ENCODE peak calls at places on chromosomes 13 and 19, in four cellular contexts. B, Z, J and O are unnamed samples.

GRCh38 chr19:38793186-38793585 is 4.2 kb downstream of the LGALS7B start:
- DNase-seq in B (no peak), Z (no peak), J (no peak), O (no peak)

GRCh38 chr13:73417012-73417615 is 358.3 kb downstream of the KLF5 start:
- DNase-seq in B (peak), Z (peak), J (peak), O (peak)

GRCh38 chr19:38394488-38394887 is 6.0 kb downstream of the SPRED3 start:
- DNase-seq in B (no peak), Z (no peak), J (peak), O (no peak)

GRCh38 chr13:79455331-79455730 is 25.6 kb upstream of the NDFIP2 start:
- DNase-seq in B (no peak), Z (no peak), J (no peak), O (no peak)

GRCh38 chr13:97905517-97905916 is 48.0 kb upstream of the IPO5 start:
- DNase-seq in B (no peak), Z (no peak), J (no peak), O (no peak)

GRCh38 chr13:26457212-26457611 is 100.3 kb upstream of the WASF3 start:
- DNase-seq in B (no peak), Z (no peak), J (no peak), O (no peak)

GRCh38 chr19:8580710-8581281 is 3.6 kb upstream of the MYO1F start:
- DNase-seq in B (peak), Z (peak), J (peak), O (peak)

GRCh38 chr13:43284162-43284561 is 260.8 kb downstream of the DNAJC15 start:
- DNase-seq in B (no peak), Z (no peak), J (no peak), O (no peak)

GRCh38 chr19:1860133-1860775 is 3.1 kb downstream of the KLF16 start:
- DNase-seq in B (peak), Z (peak), J (peak), O (no peak)

GRCh38 chr13:113629814-113630213 is 28.2 kb downstream of the ATP4B start:
- DNase-seq in B (no peak), Z (no peak), J (no peak), O (no peak)

GRCh38 chr13:51764184-51765141 is 39.5 kb downstream of the DHRS12 start:
- DNase-seq in B (no peak), Z (no peak), J (peak), O (no peak)

GRCh38 chr19:33832633-33833032 is 36.0 kb downstream of the KCTD15 start:
- DNase-seq in B (no peak), Z (no peak), J (no peak), O (no peak)

GRCh38 chr13:27130223-27131015 is 41.2 kb downstream of the USP12 start:
- DNase-seq in B (no peak), Z (no peak), J (no peak), O (no peak)

GRCh38 chr13:104635879-104636278 is 1569.7 kb upstream of the SLC10A2 start:
- DNase-seq in B (no peak), Z (no peak), J (no peak), O (no peak)

GRCh38 chr19:30047355-30047895 is 105.4 kb downstream of the URI1 start:
- DNase-seq in B (no peak), Z (no peak), J (no peak), O (no peak)

GRCh38 chr13:100029930-100030329 is 48.3 kb downstream of the ZIC2 start:
- DNase-seq in B (no peak), Z (no peak), J (no peak), O (no peak)

GRCh38 chr13:23500858-23501257 is 67.4 kb upstream of the SACS start:
- DNase-seq in B (no peak), Z (no peak), J (no peak), O (no peak)

GRCh38 chr19:32630338-32630737 is 44.6 kb downstream of the ANKRD27 start:
- DNase-seq in B (peak), Z (no peak), J (no peak), O (no peak)

GRCh38 chr13:24741016-24741662 is 22.8 kb upstream of the RNF17 start:
- DNase-seq in B (no peak), Z (peak), J (peak), O (no peak)

GRCh38 chr13:53782400-53783030 is 753.9 kb downstream of the OLFM4 start:
- DNase-seq in B (peak), Z (peak), J (peak), O (no peak)

GRCh38 chr13:27037571-27037970 is 134.0 kb downstream of the USP12 start:
- DNase-seq in B (no peak), Z (no peak), J (no peak), O (no peak)

GRCh38 chr13:99800951-99801350 is 170.6 kb downstream of the ZIC5 start:
- DNase-seq in B (no peak), Z (no peak), J (no peak), O (no peak)

GRCh38 chr13:20106751-20107150 is 54.1 kb downstream of the GJA3 start:
- DNase-seq in B (peak), Z (no peak), J (no peak), O (no peak)

GRCh38 chr13:110850840-110851239 is 64.0 kb downstream of the ANKRD10 start:
- DNase-seq in B (no peak), Z (no peak), J (no peak), O (no peak)

GRCh38 chr19:2055871-2056809 is 5.1 kb upstream of the MKNK2 start:
- DNase-seq in B (peak), Z (peak), J (no peak), O (peak)

GRCh38 chr13:50712882-50713281 is 130.6 kb downstream of the DLEU7 start:
- DNase-seq in B (no peak), Z (no peak), J (no peak), O (no peak)

GRCh38 chr13:102289606-102290005 is 112.2 kb downstream of the FGF14 start:
- DNase-seq in B (no peak), Z (no peak), J (no peak), O (no peak)

GRCh38 chr13:112150352-112150751 is 83.4 kb downstream of the SOX1 start:
- DNase-seq in B (no peak), Z (no peak), J (no peak), O (no peak)
- TF ChIP-seq ELF1 in B (no peak), Z (no peak), J (no peak), O (no peak)

DNA sequence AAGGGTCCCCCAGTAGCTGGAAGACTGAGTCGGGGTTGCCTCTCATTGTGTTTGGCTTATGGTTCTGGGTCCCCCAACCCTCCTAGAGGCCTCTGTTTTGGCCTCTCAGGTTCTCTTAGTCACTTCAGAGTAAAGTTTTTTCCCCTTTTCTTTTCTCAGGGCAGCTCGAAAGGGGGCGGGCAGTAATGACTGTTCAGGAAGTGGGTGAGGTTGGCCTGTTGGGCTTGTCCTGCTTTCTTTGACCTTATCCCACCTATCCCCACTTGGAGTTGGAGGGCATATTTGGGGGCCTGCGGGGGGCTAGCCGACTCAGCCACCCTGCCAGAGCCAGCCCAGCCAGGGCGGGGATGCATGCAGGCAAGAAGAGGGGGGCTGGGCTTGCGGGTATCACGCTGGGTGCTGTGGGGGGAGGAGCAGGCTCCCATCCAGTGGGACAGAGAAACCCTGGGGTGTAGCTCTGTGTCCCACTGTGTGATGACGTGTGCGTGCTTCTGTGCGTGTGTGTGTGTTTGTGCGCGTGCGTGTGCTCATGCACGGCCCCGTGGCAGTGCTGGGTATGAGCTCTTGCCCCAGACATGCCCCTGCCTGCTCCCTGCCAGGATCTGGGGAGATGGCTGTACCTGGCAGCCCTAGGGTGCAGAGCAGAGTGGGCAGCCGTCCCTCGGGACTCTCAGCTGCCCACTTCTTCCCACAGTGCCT is 1.4 kb downstream of the CIC start:
- DNase-seq in B (peak), Z (no peak), J (no peak), O (no peak)
- TF ChIP-seq ELF1 in B (peak), Z (peak), J (no peak), O (no peak)

DNA sequence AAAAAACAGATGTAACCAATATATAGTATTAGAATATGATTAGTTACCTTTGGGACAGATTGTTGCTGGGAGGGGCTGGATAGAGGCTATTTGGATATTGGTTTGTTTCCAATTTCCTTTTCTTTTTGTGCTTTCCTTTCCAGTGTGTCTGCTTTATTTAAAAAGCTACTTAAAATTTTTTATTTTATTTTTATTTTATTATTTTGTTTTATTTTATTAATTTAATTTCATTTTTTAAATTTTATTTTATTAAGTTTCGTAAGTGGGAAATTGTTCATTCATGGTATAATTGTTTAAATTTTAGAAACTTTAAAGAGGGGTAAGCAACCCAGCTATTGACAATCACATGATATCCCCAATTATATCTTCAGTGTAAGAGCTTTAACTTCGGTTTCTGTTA is 2077.0 kb upstream of the PCDH20 start:
- DNase-seq in B (no peak), Z (no peak), J (no peak), O (no peak)
- TF ChIP-seq ELF1 in B (no peak), Z (no peak), J (no peak), O (no peak)

DNA sequence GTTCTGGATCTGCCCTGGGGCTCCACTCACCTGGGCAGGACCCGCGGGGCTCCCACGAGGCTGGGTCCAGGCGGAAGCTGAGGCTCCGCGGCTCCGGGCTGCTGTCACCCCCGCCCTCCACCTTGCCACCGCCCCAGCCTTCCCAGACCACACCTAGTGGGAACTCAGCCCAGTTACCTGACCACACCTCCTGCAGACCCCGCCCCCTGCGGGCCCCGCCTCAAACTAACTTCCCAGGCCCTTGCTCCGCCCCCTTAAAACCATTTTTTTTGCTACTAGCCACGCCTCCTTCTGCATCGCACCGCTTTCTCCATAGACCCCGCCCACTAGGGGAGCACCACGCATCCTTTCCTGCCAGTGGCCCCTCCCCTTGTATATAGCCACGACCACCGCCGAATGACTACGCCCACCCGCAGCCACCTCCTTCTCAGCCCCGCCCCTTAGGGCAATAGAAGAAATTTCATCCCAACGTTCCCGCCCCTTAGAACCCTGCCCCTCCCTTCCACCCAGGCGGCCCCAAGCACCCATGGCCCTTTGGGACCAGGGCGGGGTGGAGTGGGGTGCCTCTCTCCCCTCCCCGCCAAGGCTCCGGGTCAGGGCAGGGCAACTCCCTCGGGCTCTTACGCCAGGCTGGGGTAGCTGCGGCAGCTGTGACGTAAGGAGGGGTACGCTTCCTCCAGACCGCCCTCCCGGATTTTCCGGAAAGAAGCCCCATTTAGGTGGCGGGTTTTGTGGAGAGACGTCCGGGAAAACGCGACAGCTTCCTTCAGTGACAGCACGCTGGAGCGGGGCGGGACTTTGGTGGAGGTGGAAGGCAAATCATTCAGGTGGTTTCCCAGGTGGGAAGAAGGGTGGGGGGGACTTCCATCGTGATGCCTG is at the start of gene SH2D3A:
- DNase-seq in B (peak), Z (peak), J (peak), O (peak)
- TF ChIP-seq ELF1 in B (no peak), Z (no peak), J (no peak), O (no peak)

GRCh38 chr19:53545271-53546065 is 7.5 kb downstream of the ZNF331 start:
- DNase-seq in B (no peak), Z (no peak), J (no peak), O (no peak)
- TF ChIP-seq ELF1 in B (no peak), Z (no peak), J (no peak), O (no peak)